ENCODE peak calls at places on chromosomes 7 and 10, in ten cellular contexts. Y is tibial artery; X is astrocyte of the cerebellum; H is SK-N-DZ; D is activated CD8-positive, alpha-beta T cell treated with anti-CD3 and anti-CD28 coated beads for 36 hours; S is AG04449; N is HEK293T; C is amniotic stem cell; A is T1000; Q is mesenteric fat pad. F is an unnamed sample.

GRCh38 chr10:89217057-89217990 is 10.2 kb upstream of the CH25H start:
- DNase-seq in Y (no peak), X (peak; percentile 48), H (peak; percentile 65), D (peak; percentile 83), S (no peak), N (peak; percentile 23), C (peak; percentile 16), A (peak; percentile 5), Q (no peak), F (no peak)

GRCh38 chr10:124722812-124723783 is 21.1 kb downstream of the FAM53B start:
- DNase-seq in Y (peak; percentile 79), X (no peak), H (no peak), D (peak; percentile 84), S (no peak), N (no peak), C (no peak), A (no peak), Q (no peak), F (no peak)

GRCh38 chr7:69728299-69728698 is 130.0 kb downstream of the AUTS2 start:
- DNase-seq in Y (no peak), X (no peak), H (no peak), D (no peak), S (peak; percentile 38), N (no peak), C (no peak), A (no peak), Q (no peak), F (no peak)

GRCh38 chr7:102412548-102412947 is 16.4 kb downstream of the PRKRIP1 start:
- DNase-seq in Y (no peak), X (no peak), H (no peak), D (peak; percentile 58), S (no peak), N (peak; percentile 52), C (no peak), A (no peak), Q (no peak), F (no peak)

GRCh38 chr10:31739759-31740158 is 188.9 kb downstream of the ARHGAP12 start:
- DNase-seq in Y (no peak), X (peak; percentile 90), H (no peak), D (no peak), S (peak; percentile 88), N (no peak), C (no peak), A (no peak), Q (no peak), F (no peak)

GRCh38 chr7:111525100-111525499 is 37.2 kb downstream of the IMMP2L start:
- DNase-seq in Y (no peak), X (no peak), H (no peak), D (no peak), S (no peak), N (no peak), C (no peak), A (no peak), Q (no peak), F (no peak)

GRCh38 chr10:44260286-44260928 is 124.5 kb downstream of the CXCL12 start:
- DNase-seq in Y (no peak), X (no peak), H (peak; percentile 55), D (no peak), S (no peak), N (no peak), C (no peak), A (no peak), Q (no peak), F (no peak)

GRCh38 chr10:114492351-114493037 is 88.2 kb upstream of the AFAP1L2 start:
- DNase-seq in Y (no peak), X (no peak), H (no peak), D (peak; percentile 82), S (no peak), N (no peak), C (no peak), A (no peak), Q (no peak), F (no peak)

GRCh38 chr7:55526770-55527169 is 45.5 kb downstream of the VOPP1 start:
- DNase-seq in Y (no peak), X (no peak), H (peak; percentile 13), D (no peak), S (no peak), N (no peak), C (no peak), A (no peak), Q (no peak), F (no peak)

GRCh38 chr10:75407296-75407715 is 5.7 kb upstream of the ZNF503 start:
- DNase-seq in Y (no peak), X (no peak), H (no peak), D (no peak), S (no peak), N (no peak), C (no peak), A (no peak), Q (no peak), F (no peak)

GRCh38 chr7:157517782-157518513 is 181.1 kb downstream of the DNAJB6 start:
- DNase-seq in Y (no peak), X (no peak), H (no peak), D (no peak), S (no peak), N (no peak), C (no peak), A (no peak), Q (peak; percentile 81), F (peak; percentile 37)

GRCh38 chr10:15254808-15255655 is 86.5 kb upstream of the NMT2 start:
- DNase-seq in Y (no peak), X (no peak), H (no peak), D (peak; percentile 56), S (no peak), N (no peak), C (no peak), A (no peak), Q (no peak), F (no peak)

GRCh38 chr7:30598121-30598876 is 3.6 kb downstream of the GARS1 start:
- DNase-seq in Y (no peak), X (no peak), H (no peak), D (no peak), S (no peak), N (no peak), C (no peak), A (no peak), Q (no peak), F (no peak)

GRCh38 chr7:9029671-9030070 is 596.3 kb downstream of the NXPH1 start:
- DNase-seq in Y (no peak), X (no peak), H (no peak), D (no peak), S (no peak), N (no peak), C (no peak), A (no peak), Q (no peak), F (no peak)

GRCh38 chr10:80139290-80139689 is 6.8 kb downstream of the PLAC9 start:
- DNase-seq in Y (no peak), X (no peak), H (no peak), D (no peak), S (no peak), N (no peak), C (no peak), A (no peak), Q (no peak), F (no peak)

GRCh38 chr10:72690071-72690755 is 1.7 kb upstream of the MCU start:
- DNase-seq in Y (no peak), X (no peak), H (no peak), D (no peak), S (no peak), N (no peak), C (no peak), A (no peak), Q (no peak), F (no peak)

GRCh38 chr7:157250605-157251228 is 86.1 kb upstream of the DNAJB6 start:
- DNase-seq in Y (no peak), X (peak; percentile 53), H (peak; percentile 67), D (peak; percentile 66), S (no peak), N (peak; percentile 79), C (peak; percentile 22), A (no peak), Q (no peak), F (no peak)

GRCh38 chr7:66974986-66975590 is 20.3 kb downstream of the SBDS start:
- DNase-seq in Y (no peak), X (no peak), H (peak; percentile 49), D (no peak), S (no peak), N (no peak), C (no peak), A (no peak), Q (peak; percentile 62), F (no peak)